ENCODE peak calls at places on chromosomes 11 and 22, in five cellular contexts. V is progenitor cell of endocrine pancreas, I is AG04450, U is HL-60, Y is coronary artery. F is an unnamed sample.

GRCh38 chr11:5247479-5248192 is 2.0 kb downstream of the HBG1 start:
- DNase-seq in V (no peak), I (no peak), U (no peak), Y (no peak), F (no peak)

GRCh38 chr22:29308791-29309262 is 2.4 kb downstream of the GAS2L1 start:
- DNase-seq in V (no peak), I (no peak), U (no peak), Y (peak), F (no peak)

GRCh38 chr22:50253941-50254340 is 2.9 kb upstream of the HDAC10 start:
- DNase-seq in V (no peak), I (no peak), U (no peak), Y (no peak), F (no peak)

GRCh38 chr11:88174627-88175003 is 628 bp downstream of the RAB38 start:
- DNase-seq in V (peak), I (peak), U (no peak), Y (peak), F (peak)

GRCh38 chr22:35150163-35151107 is 84.5 kb downstream of the ISX start:
- DNase-seq in V (peak), I (no peak), U (peak), Y (no peak), F (no peak)

GRCh38 chr11:45568031-45568430 is 97.4 kb downstream of the CHST1 start:
- DNase-seq in V (no peak), I (no peak), U (no peak), Y (no peak), F (no peak)

GRCh38 chr11:75734491-75735180 is 17.0 kb downstream of the MOGAT2 start:
- DNase-seq in V (no peak), I (no peak), U (no peak), Y (no peak), F (no peak)

GRCh38 chr11:59550368-59550841 is 39.1 kb downstream of the OR4D9 start:
- DNase-seq in V (peak), I (peak), U (peak), Y (peak), F (peak)

GRCh38 chr11:19735512-19735911 is 22.9 kb downstream of the NAV2 start:
- DNase-seq in V (no peak), I (peak), U (no peak), Y (no peak), F (peak)

GRCh38 chr11:528815-529728 is 6.3 kb downstream of the HRAS start:
- DNase-seq in V (no peak), I (no peak), U (no peak), Y (no peak), F (peak)

GRCh38 chr11:103420593-103420992 is 311.4 kb downstream of the DYNC2H1 start:
- DNase-seq in V (no peak), I (no peak), U (no peak), Y (no peak), F (no peak)

GRCh38 chr11:2998073-2998850 is 6.1 kb upstream of the NAP1L4 start:
- DNase-seq in V (no peak), I (no peak), U (no peak), Y (peak), F (no peak)

GRCh38 chr11:132704796-132705375 is 827.4 kb downstream of the OPCML start:
- DNase-seq in V (no peak), I (no peak), U (no peak), Y (no peak), F (no peak)

GRCh38 chr11:33435201-33435600 is 178.0 kb downstream of the HIPK3 start:
- DNase-seq in V (no peak), I (no peak), U (no peak), Y (no peak), F (no peak)

GRCh38 chr11:69644071-69644961 is 3.4 kb downstream of the CCND1 start:
- DNase-seq in V (no peak), I (peak), U (no peak), Y (peak), F (no peak)

GRCh38 chr11:69645801-69646492 is 5.0 kb downstream of the CCND1 start:
- DNase-seq in V (no peak), I (no peak), U (no peak), Y (no peak), F (no peak)

GRCh38 chr11:69643646-69644045 is 2.7 kb downstream of the CCND1 start:
- DNase-seq in V (no peak), I (no peak), U (no peak), Y (peak), F (no peak)

GRCh38 chr11:69646493-69647201 is 5.7 kb downstream of the CCND1 start:
- DNase-seq in V (no peak), I (no peak), U (no peak), Y (no peak), F (no peak)

GRCh38 chr11:69644962-69645675 is 4.2 kb downstream of the CCND1 start:
- DNase-seq in V (no peak), I (no peak), U (no peak), Y (no peak), F (no peak)
- TF ChIP-seq CTCF in V (no peak), I (no peak), U (no peak), Y (no peak), F (no peak)

GRCh38 chr11:15212876-15213275 is 98.2 kb downstream of the INSC start:
- DNase-seq in V (no peak), I (no peak), U (no peak), Y (no peak), F (no peak)

GRCh38 chr11:15213471-15214231 is 98.9 kb downstream of the INSC start:
- DNase-seq in V (no peak), I (no peak), U (no peak), Y (no peak), F (no peak)

DNA sequence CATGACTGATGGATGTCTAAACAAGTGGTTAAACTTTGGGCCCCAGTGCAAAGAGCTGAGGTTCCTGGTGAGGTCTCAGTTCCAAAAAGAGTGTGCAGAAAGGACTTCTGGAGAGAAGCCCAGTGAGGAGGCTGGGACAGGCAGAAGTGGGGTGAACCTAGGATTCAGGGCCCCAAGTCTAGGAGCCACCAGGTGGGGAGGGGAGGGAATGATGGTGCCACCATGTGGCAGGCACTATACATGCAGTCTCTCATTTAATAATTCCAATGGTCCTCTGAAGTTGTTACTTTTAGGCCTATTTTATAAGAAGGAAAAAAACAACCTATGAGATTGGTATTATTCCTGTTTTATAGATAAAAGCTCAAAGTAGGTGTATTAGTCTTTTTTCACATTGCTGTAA is 102.0 kb downstream of the INSC start:
- DNase-seq in V (no peak), I (no peak), U (no peak), Y (no peak), F (no peak)
- TF ChIP-seq CTCF in V (peak), I (peak), U (peak), Y (no peak), F (no peak)

GRCh38 chr11:57001674-57002401 is 13.1 kb downstream of the OR5AK2 start:
- DNase-seq in V (no peak), I (no peak), U (no peak), Y (no peak), F (no peak)
- TF ChIP-seq CTCF in V (peak), I (peak), U (peak), Y (no peak), F (no peak)

GRCh38 chr11:36713715-36714114 is 115.7 kb upstream of the RAG2 start:
- DNase-seq in V (no peak), I (no peak), U (no peak), Y (no peak), F (no peak)

GRCh38 chr11:36711104-36711825 is 113.2 kb upstream of the RAG2 start:
- DNase-seq in V (no peak), I (no peak), U (no peak), Y (no peak), F (no peak)
- TF ChIP-seq CTCF in V (no peak), I (no peak), U (no peak), Y (no peak), F (no peak)

DNA sequence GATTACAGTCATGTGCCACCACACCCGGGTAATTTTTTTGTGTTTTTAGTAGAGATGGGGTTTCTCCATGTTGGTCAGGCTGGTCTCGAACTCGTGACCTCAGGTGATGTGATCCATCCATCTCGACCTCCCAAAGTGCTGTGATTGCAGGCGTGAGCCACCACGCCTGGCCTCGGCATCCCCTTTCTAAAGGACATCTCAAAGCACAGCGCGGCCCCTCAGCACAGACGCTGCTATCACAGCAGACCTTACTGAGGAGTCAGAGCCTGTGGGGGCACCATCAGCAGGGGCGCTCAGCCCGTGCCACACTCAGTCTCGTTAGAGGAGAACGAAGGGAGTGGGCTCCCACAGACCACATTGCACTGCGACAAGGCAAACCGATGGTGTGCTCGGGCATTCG is 19.4 kb downstream of the CELSR1 start:
- DNase-seq in V (no peak), I (no peak), U (no peak), Y (no peak), F (no peak)
- TF ChIP-seq CTCF in V (no peak), I (no peak), U (no peak), Y (no peak), F (no peak)

DNA sequence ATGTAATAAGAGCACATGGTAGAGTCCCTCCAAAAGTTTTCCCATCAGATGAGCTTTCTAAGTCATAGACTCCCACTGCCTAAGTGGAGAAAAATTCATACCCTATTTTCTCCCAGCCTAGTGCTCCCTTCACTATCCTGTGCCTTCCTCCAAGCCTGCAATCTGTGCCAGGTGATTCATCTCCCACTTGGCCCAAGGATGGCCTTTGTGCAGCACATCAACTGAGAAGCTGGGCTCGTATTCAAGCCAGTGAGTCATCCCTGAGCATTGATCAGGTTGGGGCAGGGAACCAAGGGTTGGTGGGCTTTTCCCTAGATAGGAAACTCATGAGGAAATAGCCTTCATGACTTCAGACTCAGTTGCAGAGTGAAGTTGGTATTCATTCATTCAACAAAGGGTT is 64.6 kb downstream of the PANX1 start:
- DNase-seq in V (no peak), I (no peak), U (no peak), Y (no peak), F (no peak)
- TF ChIP-seq CTCF in V (no peak), I (no peak), U (no peak), Y (no peak), F (no peak)

GRCh38 chr11:55719608-55720160 is 53.6 kb upstream of the OR5D13 start:
- DNase-seq in V (no peak), I (no peak), U (no peak), Y (no peak), F (no peak)

DNA sequence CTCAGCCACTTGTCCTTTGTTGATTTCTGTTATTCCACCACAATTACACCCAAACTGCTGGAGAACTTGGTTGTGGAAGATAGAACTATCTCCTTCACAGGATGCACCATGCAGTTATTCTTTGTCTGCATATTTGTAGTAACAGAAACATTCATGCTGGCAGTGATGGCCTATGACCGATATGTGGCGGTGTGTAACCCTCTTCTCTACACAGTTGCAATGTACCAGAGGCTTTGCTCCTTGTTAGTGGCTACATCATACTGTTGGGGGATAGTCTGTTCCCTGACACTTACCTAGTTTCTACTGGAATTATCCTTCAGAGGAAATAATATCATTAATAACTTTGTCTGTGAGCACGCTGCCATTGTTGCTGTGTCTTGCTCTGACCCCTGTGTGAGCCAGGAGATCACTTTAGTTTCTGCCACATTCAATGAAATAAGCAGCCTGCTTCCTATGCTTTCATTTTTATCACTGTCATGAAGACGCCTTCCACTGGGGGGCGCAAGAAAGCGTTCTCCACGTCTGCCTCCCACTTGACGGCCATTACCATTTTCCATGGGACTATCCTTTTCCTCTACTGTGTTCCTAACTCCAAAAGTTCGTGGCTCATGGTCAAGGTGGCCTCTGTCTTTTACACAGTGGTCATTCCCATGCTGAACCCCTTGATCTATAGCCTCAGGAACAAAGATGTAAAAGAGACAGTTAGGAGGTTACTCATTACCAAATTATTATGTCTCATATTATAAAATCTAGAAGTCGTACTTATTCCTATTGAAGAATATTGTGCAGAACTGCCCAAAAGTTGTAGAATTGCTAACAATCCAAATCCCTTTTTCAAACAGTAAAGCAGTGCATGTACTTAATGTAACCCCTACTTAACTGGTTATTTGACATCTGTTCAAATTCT is 53.2 kb downstream of the OR4C6 start:
- DNase-seq in V (no peak), I (no peak), U (no peak), Y (no peak), F (no peak)
- TF ChIP-seq CTCF in V (no peak), I (no peak), U (no peak), Y (no peak), F (no peak)

DNA sequence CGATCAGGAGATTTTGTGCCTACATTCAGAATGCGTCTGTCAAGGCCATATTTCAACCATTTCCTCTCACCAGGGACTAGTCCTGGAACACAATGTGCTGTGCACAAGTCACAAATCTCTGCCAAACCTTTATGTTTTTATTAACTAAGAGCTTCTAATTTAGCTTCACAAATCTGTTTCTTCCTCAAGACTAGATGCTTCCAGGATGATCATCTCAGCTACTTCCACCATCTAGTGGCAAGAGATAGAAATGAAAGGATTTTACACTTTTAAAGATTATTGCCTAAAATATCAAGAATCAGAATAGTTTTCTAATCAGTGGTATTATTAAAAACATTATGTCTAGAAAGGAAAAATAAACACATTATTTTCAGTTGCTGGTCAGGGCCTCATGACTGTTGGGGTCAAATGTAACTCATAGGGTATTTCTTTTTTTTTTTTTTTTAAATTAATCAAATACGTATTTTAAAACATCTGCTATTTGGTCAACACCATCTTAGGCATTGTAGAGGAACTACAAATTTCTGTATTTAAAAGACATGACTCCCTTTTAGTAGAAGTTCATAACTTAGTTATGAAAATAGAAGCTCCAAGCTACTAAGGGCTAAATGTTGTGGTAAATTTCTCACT is 1102.6 kb downstream of the DLG2 start:
- DNase-seq in V (no peak), I (no peak), U (no peak), Y (no peak), F (no peak)
- TF ChIP-seq CTCF in V (peak), I (peak), U (no peak), Y (peak), F (no peak)

DNA sequence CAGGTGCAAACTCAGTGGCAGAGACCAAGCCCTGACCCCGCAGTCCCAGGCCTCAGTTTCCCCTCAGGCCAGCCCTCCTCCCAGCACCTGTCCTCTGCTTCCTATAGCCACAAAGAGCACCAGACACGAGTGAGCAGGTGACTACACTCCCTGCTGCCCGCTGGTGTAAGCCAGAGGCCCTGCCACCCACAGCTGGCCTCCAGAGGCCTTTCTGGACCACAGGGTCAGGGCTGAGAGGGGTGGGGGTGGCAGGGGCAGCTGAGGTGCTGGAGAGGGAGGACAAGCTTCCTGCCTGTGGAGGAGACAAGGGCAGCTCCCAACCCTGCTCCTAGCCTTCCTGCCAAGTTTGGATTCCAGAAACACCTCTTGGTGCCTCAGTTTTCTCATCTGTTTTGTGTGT is 31.3 kb upstream of the WNT7B start:
- DNase-seq in V (no peak), I (no peak), U (no peak), Y (no peak), F (no peak)
- TF ChIP-seq CTCF in V (no peak), I (no peak), U (no peak), Y (no peak), F (no peak)

DNA sequence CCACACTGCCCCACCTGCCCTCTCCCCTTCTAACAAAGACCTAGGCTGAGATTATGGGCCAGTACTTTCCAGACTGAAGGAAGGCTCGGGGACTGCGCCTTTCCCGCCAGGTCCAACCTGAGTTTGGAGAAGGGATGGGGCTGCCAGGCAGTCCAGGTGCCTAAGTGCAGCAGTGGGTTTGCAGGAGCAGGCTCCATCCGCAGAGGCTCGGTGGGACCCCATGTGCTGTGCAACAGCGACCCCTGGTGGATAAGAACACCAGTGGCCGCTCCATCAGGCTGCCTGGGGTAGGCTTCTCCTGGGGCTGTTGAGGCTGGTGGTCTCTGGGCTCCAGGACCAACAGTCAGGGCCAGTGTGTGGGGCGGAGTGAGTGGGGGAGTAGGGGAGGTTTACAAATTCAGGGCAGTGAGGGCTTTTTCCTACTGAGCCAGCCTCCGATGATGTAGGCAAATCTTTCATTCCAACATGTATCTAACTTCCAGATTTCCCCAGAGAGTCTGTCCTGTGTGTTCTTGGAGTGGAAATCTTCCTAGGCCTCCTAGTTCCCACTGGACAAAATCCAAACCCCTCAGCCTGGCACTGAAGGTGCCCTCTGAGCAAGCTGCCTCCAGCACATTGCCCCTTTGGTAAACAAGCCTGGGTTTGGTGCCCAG is 94.0 kb downstream of the INSC start:
- DNase-seq in V (peak), I (peak), U (peak), Y (peak), F (no peak)
- TF ChIP-seq CTCF in V (peak), I (peak), U (peak), Y (peak), F (peak)

F was measured in ascending aorta.